ENCODE peak calls at places on chromosome 14, in eight cellular contexts. M is GM18507, W is prostate gland, X is HuH-7, Z is RWPE2, C is HEK293T, R is dorsolateral prefrontal cortex, Q is thoracic aorta. S is an unnamed sample.
A peak's percentile ranks its signal among the peaks of the same experiment; 100 is the strongest.

GRCh38 chr14:106013879-106014376 is 487.5 kb downstream of the TMEM121 start:
- DNase-seq in M (no peak), W (no peak), X (no peak), Z (no peak), C (no peak), R (no peak), Q (no peak), S (no peak)

GRCh38 chr14:96096639-96097610 is 57.8 kb downstream of the C14orf132 start:
- DNase-seq in M (no peak), W (no peak), X (no peak), Z (peak; percentile 41), C (no peak), R (no peak), Q (no peak), S (no peak)

GRCh38 chr14:75979641-75980422 is 2.0 kb downstream of the TGFB3 start:
- DNase-seq in M (no peak), W (no peak), X (no peak), Z (no peak), C (no peak), R (peak; percentile 57), Q (no peak), S (no peak)

GRCh38 chr14:57153286-57153685 is 115.4 kb downstream of the EXOC5 start:
- DNase-seq in M (no peak), W (no peak), X (no peak), Z (no peak), C (no peak), R (no peak), Q (no peak), S (no peak)

GRCh38 chr14:63761356-63762117 is 33.7 kb upstream of the SGPP1 start:
- DNase-seq in M (no peak), W (no peak), X (no peak), Z (no peak), C (no peak), R (no peak), Q (no peak), S (no peak)

GRCh38 chr14:85054178-85054577 is 475.8 kb upstream of the FLRT2 start:
- DNase-seq in M (no peak), W (no peak), X (no peak), Z (no peak), C (no peak), R (no peak), Q (no peak), S (no peak)

GRCh38 chr14:89899917-89900680 is 54.4 kb downstream of the EFCAB11 start:
- DNase-seq in M (no peak), W (no peak), X (peak; percentile 48), Z (no peak), C (peak; percentile 14), R (no peak), Q (no peak), S (peak; percentile 29)

GRCh38 chr14:61472025-61472672 is 150.8 kb downstream of the PRKCH start:
- DNase-seq in M (no peak), W (no peak), X (no peak), Z (no peak), C (no peak), R (no peak), Q (no peak), S (peak; percentile 100)

GRCh38 chr14:36383674-36384421 is 63.4 kb upstream of the MBIP start:
- DNase-seq in M (no peak), W (peak; percentile 44), X (no peak), Z (no peak), C (no peak), R (peak; percentile 57), Q (peak; percentile 44), S (no peak)

S was measured in PC-3.